ENCODE peak calls at places on chromosomes 5 and 9, in six cellular contexts. Q is brain microvascular endothelial cell, Y is GM12864, K is sigmoid colon, M is PC-3, R is IMR-90. J is an unnamed sample.

GRCh38 chr9:27125936-27126335 is 16.9 kb downstream of the TEK start:
- DNase-seq in Q (no peak), Y (no peak), K (no peak), M (peak; percentile 43), R (peak; percentile 85), J (no peak)

GRCh38 chr5:180499684-180500083 is 5.5 kb downstream of the CNOT6 start:
- DNase-seq in Q (no peak), Y (no peak), K (no peak), M (no peak), R (no peak), J (no peak)

GRCh38 chr5:57824047-57824446 is 341.4 kb upstream of the ACTBL2 start:
- DNase-seq in Q (peak; percentile 82), Y (no peak), K (no peak), M (peak; percentile 83), R (peak; percentile 91), J (no peak)

GRCh38 chr5:155735388-155735787 is 591.6 kb upstream of the SGCD start:
- DNase-seq in Q (no peak), Y (no peak), K (no peak), M (no peak), R (no peak), J (no peak)

GRCh38 chr5:76728965-76729364 is 13.0 kb downstream of the F2R start:
- DNase-seq in Q (no peak), Y (no peak), K (no peak), M (no peak), R (no peak), J (no peak)

GRCh38 chr5:143354025-143354424 is 49.5 kb downstream of the NR3C1 start:
- DNase-seq in Q (no peak), Y (no peak), K (no peak), M (no peak), R (no peak), J (no peak)

GRCh38 chr5:172102913-172103629 is 85.0 kb downstream of the STK10 start:
- DNase-seq in Q (peak; percentile 98), Y (no peak), K (peak; percentile 89), M (peak; percentile 97), R (peak; percentile 95), J (peak; percentile 69)

GRCh38 chr9:98019098-98019497 is 36.0 kb downstream of the ANP32B start:
- DNase-seq in Q (no peak), Y (no peak), K (no peak), M (no peak), R (no peak), J (no peak)

DNA sequence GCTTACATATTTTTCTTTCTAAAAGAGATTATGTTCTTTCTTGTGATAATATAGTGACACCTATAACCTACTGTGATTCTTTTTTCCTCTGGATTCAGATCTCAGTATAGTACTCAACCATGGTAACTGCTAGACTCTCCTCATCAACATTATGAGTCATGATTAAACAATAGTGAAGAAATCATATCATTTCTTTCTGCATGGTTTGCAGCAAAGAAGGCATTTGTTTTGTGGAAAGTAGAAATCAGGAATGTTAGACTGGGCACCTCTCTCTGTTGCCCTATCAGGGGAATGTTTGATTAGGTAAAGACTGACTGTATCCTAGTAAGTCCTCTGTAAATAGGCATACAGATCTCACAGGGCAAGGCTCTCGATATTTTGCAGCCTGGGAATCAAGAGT is 25.6 kb upstream of the SMC2 start:
- DNase-seq in Q (no peak), Y (no peak), K (no peak), M (peak; percentile 36), R (peak; percentile 35), J (no peak)
- H3K4me3 ChIP-seq in Q (no peak overlapping the region), Y (no peak overlapping the region), K (no peak overlapping the region), M (no peak overlapping the region), R (no peak overlapping the region), J (no peak overlapping the region)

GRCh38 chr9:107710552-107710951 is 221.0 kb upstream of the KLF4 start:
- DNase-seq in Q (no peak), Y (no peak), K (no peak), M (peak; percentile 61), R (peak; percentile 12), J (no peak)

GRCh38 chr9:107710988-107711387 is 221.4 kb upstream of the KLF4 start:
- DNase-seq in Q (no peak), Y (no peak), K (no peak), M (peak; percentile 36), R (no peak), J (no peak)

GRCh38 chr9:107708786-107709185 is 219.2 kb upstream of the KLF4 start:
- DNase-seq in Q (no peak), Y (no peak), K (no peak), M (no peak), R (no peak), J (no peak)

GRCh38 chr9:107712390-107712789 is 222.8 kb upstream of the KLF4 start:
- DNase-seq in Q (peak; percentile 56), Y (no peak), K (no peak), M (peak; percentile 81), R (peak; percentile 76), J (no peak)

DNA sequence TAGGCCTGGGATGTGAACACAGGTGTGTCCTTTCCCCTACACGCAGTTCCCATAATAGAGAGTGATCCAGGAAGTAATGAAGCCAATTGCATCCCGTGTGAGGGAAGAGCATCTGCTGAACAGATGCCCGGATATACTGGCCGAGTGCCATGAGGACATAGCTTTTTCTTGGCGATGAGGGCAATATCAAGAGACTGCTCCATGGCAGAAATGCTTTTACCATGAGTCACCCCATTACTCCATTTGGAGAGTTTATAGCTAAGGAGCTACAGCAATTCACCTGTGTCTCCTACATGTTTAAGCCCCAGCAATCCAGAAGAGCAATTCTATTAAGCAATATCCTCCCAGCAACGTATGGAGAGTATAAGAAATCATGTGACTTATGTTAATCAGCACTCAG is 222.0 kb upstream of the KLF4 start:
- DNase-seq in Q (peak; percentile 54), Y (no peak), K (no peak), M (peak; percentile 97), R (peak; percentile 89), J (no peak)
- H3K4me3 ChIP-seq in Q (no peak overlapping the region), Y (no peak overlapping the region), K (no peak overlapping the region), M (no peak overlapping the region), R (no peak overlapping the region), J (no peak overlapping the region)

GRCh38 chr5:91645347-91645746 is 262.2 kb upstream of the ARRDC3 start:
- DNase-seq in Q (no peak), Y (no peak), K (no peak), M (no peak), R (no peak), J (no peak)

GRCh38 chr5:91639744-91640143 is 256.6 kb upstream of the ARRDC3 start:
- DNase-seq in Q (no peak), Y (no peak), K (no peak), M (no peak), R (no peak), J (no peak)

GRCh38 chr5:91642592-91642991 is 259.5 kb upstream of the ARRDC3 start:
- DNase-seq in Q (no peak), Y (no peak), K (no peak), M (no peak), R (no peak), J (no peak)

GRCh38 chr5:91641730-91642350 is 258.7 kb upstream of the ARRDC3 start:
- DNase-seq in Q (no peak), Y (peak; percentile 5), K (no peak), M (peak; percentile 87), R (peak; percentile 41), J (no peak)

GRCh38 chr5:91643796-91644195 is 260.7 kb upstream of the ARRDC3 start:
- DNase-seq in Q (peak; percentile 27), Y (no peak), K (no peak), M (no peak), R (peak; percentile 16), J (no peak)
- H3K4me3 ChIP-seq in Q (no peak overlapping the region), Y (no peak overlapping the region), K (no peak overlapping the region), M (no peak overlapping the region), R (no peak overlapping the region), J (no peak overlapping the region)

GRCh38 chr5:32312194-32312681 is 501 bp downstream of the MTMR12 start:
- DNase-seq in Q (peak; percentile 43), Y (no peak), K (peak; percentile 93), M (peak; percentile 56), R (peak; percentile 69), J (peak; percentile 94)
- H3K4me3 ChIP-seq in Q (peak overlapping the region; percentile 80), Y (peak overlapping the region; percentile 94), K (peak overlapping the region; percentile 97), M (peak overlapping the region; percentile 76), R (peak overlapping the region; percentile 66), J (peak overlapping the region; percentile 80)

J was measured in spleen.